ENCODE peak calls at places on chromosomes 16 and 17, in ten cellular contexts. M is IMR-90, D is WERI-Rb-1, H is H9, B is heart right ventricle, O is OCI-LY7, W is B cell, U is sigmoid colon, S is lower leg skin, X is nephron progenitor cell. I is an unnamed sample.

GRCh38 chr17:80855968-80856862 is 135.4 kb upstream of the CHMP6 start:
- DNase-seq in M (peak), D (no peak), H (no peak), B (peak), O (no peak), W (no peak), U (peak), S (no peak), X (no peak), I (no peak)

GRCh38 chr17:16622540-16623277 is 30.9 kb downstream of the ZNF624 start:
- DNase-seq in M (no peak), D (no peak), H (no peak), B (no peak), O (no peak), W (no peak), U (no peak), S (no peak), X (no peak), I (no peak)

GRCh38 chr17:39611441-39612112 is 3.9 kb upstream of the NEUROD2 start:
- DNase-seq in M (no peak), D (no peak), H (no peak), B (no peak), O (no peak), W (no peak), U (no peak), S (no peak), X (no peak), I (no peak)

GRCh38 chr16:27920391-27920891 is 143.1 kb downstream of the GSG1L start:
- DNase-seq in M (no peak), D (peak), H (peak), B (no peak), O (no peak), W (no peak), U (no peak), S (no peak), X (peak), I (no peak)

GRCh38 chr17:40355123-40355803 is 9.3 kb downstream of the GJD3 start:
- DNase-seq in M (peak), D (peak), H (peak), B (peak), O (peak), W (peak), U (peak), S (no peak), X (peak), I (peak)

GRCh38 chr16:69717066-69717465 is 9.3 kb downstream of the NQO1 start:
- DNase-seq in M (no peak), D (no peak), H (no peak), B (no peak), O (no peak), W (no peak), U (no peak), S (peak), X (no peak), I (no peak)

GRCh38 chr17:4266550-4266949 is 2.8 kb upstream of the ANKFY1 start:
- DNase-seq in M (no peak), D (no peak), H (no peak), B (no peak), O (no peak), W (no peak), U (no peak), S (no peak), X (no peak), I (no peak)

GRCh38 chr16:85929259-85929704 is 30.3 kb downstream of the IRF8 start:
- DNase-seq in M (no peak), D (no peak), H (no peak), B (no peak), O (no peak), W (no peak), U (no peak), S (no peak), X (no peak), I (no peak)

GRCh38 chr16:46808997-46809396 is 22.0 kb downstream of the C16orf87 start:
- DNase-seq in M (no peak), D (no peak), H (no peak), B (no peak), O (peak), W (no peak), U (no peak), S (no peak), X (no peak), I (no peak)

GRCh38 chr16:85301171-85301690 is 189.0 kb upstream of the CIBAR2 start:
- DNase-seq in M (no peak), D (no peak), H (no peak), B (no peak), O (no peak), W (no peak), U (no peak), S (no peak), X (no peak), I (no peak)

GRCh38 chr17:31722251-31723056 is 136.6 kb downstream of the COPRS start:
- DNase-seq in M (peak), D (no peak), H (no peak), B (peak), O (no peak), W (no peak), U (no peak), S (no peak), X (no peak), I (no peak)

GRCh38 chr17:6633263-6633662 is 7.2 kb downstream of the KIAA0753 start:
- DNase-seq in M (no peak), D (no peak), H (no peak), B (no peak), O (no peak), W (no peak), U (no peak), S (no peak), X (no peak), I (no peak)

GRCh38 chr16:17416461-17417221 is 54.1 kb downstream of the XYLT1 start:
- DNase-seq in M (peak), D (no peak), H (peak), B (no peak), O (peak), W (peak), U (no peak), S (no peak), X (peak), I (no peak)

GRCh38 chr17:13596241-13596941 is 5.3 kb downstream of the HS3ST3A1 start:
- DNase-seq in M (no peak), D (no peak), H (no peak), B (no peak), O (no peak), W (no peak), U (no peak), S (no peak), X (peak), I (no peak)

GRCh38 chr17:73610331-73610911 is 33.8 kb downstream of the SDK2 start:
- DNase-seq in M (no peak), D (no peak), H (peak), B (no peak), O (no peak), W (no peak), U (no peak), S (no peak), X (no peak), I (no peak)

GRCh38 chr17:40522250-40522960 is 21.0 kb upstream of the TNS4 start:
- DNase-seq in M (peak), D (no peak), H (no peak), B (no peak), O (no peak), W (no peak), U (peak), S (peak), X (no peak), I (no peak)

GRCh38 chr17:47254403-47254943 is 846 bp downstream of the ITGB3 start:
- DNase-seq in M (no peak), D (no peak), H (peak), B (no peak), O (no peak), W (no peak), U (peak), S (no peak), X (no peak), I (no peak)

GRCh38 chr17:47251421-47251940 is 2.1 kb upstream of the ITGB3 start:
- DNase-seq in M (no peak), D (no peak), H (no peak), B (no peak), O (no peak), W (no peak), U (no peak), S (no peak), X (no peak), I (no peak)

GRCh38 chr17:47252766-47253512 is 688 bp upstream of the ITGB3 start:
- DNase-seq in M (no peak), D (no peak), H (no peak), B (no peak), O (peak), W (no peak), U (no peak), S (no peak), X (no peak), I (no peak)

GRCh38 chr17:47252209-47252608 is 1.4 kb upstream of the ITGB3 start:
- DNase-seq in M (no peak), D (no peak), H (no peak), B (no peak), O (no peak), W (no peak), U (no peak), S (no peak), X (no peak), I (no peak)

GRCh38 chr17:47253541-47254402 is at the start of gene ITGB3:
- DNase-seq in M (peak), D (peak), H (peak), B (peak), O (peak), W (peak), U (peak), S (peak), X (peak), I (peak)
- TF ChIP-seq CTCF in M (peak), D (peak), H (peak), B (peak), O (peak), W (peak), U (no peak), S (no peak), X (no peak), I (peak)

GRCh38 chr17:28715217-28715616 is 2.5 kb downstream of the RAB34 start:
- DNase-seq in M (no peak), D (no peak), H (no peak), B (no peak), O (no peak), W (no peak), U (no peak), S (no peak), X (no peak), I (no peak)

GRCh38 chr17:28712705-28713415 is 1.2 kb upstream of the PROCA1 start:
- DNase-seq in M (no peak), D (no peak), H (no peak), B (no peak), O (no peak), W (no peak), U (no peak), S (no peak), X (no peak), I (no peak)

GRCh38 chr17:28711723-28712036 is at the start of gene PROCA1:
- DNase-seq in M (no peak), D (no peak), H (no peak), B (no peak), O (no peak), W (peak), U (no peak), S (no peak), X (no peak), I (peak)

GRCh38 chr17:28712037-28712704 is 483 bp upstream of the PROCA1 start:
- DNase-seq in M (no peak), D (no peak), H (peak), B (peak), O (peak), W (peak), U (no peak), S (peak), X (peak), I (no peak)

GRCh38 chr17:28714281-28714680 is 2.6 kb upstream of the PROCA1 start:
- DNase-seq in M (no peak), D (no peak), H (peak), B (no peak), O (no peak), W (no peak), U (no peak), S (no peak), X (no peak), I (no peak)
- TF ChIP-seq CTCF in M (peak), D (peak), H (no peak), B (no peak), O (no peak), W (no peak), U (no peak), S (no peak), X (no peak), I (no peak)

DNA sequence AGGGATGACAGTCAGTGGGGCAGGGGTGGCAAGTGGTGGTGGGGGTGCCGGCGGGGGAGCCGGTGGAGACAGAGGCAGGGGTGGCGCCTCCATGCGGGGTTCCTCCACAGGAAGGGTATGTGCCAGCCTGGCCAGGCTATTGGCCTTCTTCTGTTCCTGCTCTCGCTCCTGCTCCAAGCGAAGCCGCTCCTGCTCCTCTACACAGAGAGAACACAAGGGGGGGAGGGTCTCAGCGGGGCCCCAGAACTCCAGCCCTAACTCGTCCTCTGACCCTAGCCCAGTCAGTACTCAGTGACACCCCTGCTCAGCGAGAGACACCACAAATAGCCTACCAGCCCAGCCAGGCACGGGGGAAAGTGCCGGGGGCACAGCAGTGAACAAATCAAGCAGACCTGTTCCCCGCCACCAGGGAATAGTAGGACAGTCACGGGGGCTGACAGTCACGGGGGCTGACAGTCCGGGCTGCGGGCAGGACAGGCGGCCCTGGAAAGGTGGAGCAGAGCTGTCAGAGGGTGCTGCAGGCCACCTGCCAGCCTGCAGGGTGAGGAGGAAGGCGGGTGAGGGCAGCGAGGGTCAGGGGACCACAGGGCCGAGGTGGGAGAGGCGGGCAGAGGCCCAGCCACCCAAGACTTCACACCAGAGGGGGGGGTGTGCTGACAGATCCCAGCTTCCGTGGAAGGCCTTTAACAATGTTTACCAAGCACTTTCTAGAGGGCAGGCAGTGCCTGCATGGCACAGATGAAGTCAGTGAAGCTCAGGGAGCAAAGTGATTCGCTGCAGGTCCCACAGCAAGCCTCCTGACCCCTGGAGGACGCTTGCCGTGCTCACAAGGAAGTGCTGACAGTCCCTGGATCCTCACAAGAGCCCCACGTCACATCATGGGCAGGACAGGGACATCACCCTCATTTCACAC is 5.3 kb downstream of the MNT start:
- DNase-seq in M (peak), D (no peak), H (peak), B (no peak), O (no peak), W (no peak), U (peak), S (no peak), X (no peak), I (no peak)
- TF ChIP-seq CTCF in M (peak), D (peak), H (no peak), B (no peak), O (no peak), W (no peak), U (no peak), S (no peak), X (no peak), I (no peak)

DNA sequence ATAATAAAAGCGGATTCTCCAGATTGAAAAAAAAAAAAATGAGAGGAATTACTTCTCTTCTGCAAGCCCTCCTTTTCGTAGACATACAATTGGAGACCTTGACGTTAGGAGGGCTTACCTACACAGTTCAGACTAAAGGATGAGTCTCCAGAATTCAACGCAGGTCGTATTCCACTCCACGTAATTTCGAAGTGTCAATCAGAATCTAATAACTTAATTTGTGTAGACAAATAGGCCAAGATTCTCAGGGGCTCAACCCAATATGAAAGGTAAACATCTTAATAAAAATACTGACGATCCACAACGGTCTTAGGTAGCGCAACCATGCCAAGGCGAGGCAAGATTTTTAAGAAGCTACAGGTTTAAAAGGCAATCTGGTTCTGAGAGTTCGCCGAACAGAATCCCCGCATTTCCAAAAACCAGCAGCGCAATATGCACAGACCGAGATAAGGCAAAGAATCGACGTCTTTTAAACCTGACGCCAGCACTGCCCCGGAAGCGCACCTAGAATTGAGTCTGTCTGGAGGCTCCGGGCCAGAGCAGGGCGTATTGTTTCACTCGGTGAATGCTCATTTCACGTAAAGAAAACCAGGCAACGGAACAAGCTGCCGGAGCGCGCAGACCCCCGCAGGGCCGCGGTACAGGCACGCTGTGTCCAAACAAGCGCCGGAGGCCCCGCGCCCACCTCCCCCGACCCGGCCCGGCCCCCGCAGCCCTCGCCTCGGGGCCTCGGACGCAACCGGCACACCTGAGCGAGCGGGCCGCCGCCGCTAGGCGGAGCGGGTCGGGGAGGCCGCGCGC is 623 bp downstream of the MBTPS1 start:
- DNase-seq in M (peak), D (no peak), H (no peak), B (peak), O (peak), W (no peak), U (no peak), S (peak), X (no peak), I (no peak)
- TF ChIP-seq CTCF in M (peak), D (peak), H (peak), B (no peak), O (peak), W (peak), U (no peak), S (no peak), X (peak), I (peak)

GRCh38 chr17:57552114-57552601 is 192.9 kb downstream of the CCDC182 start:
- DNase-seq in M (no peak), D (peak), H (peak), B (peak), O (peak), W (peak), U (no peak), S (no peak), X (peak), I (no peak)
- TF ChIP-seq CTCF in M (peak), D (peak), H (peak), B (peak), O (peak), W (peak), U (no peak), S (no peak), X (peak), I (peak)

DNA sequence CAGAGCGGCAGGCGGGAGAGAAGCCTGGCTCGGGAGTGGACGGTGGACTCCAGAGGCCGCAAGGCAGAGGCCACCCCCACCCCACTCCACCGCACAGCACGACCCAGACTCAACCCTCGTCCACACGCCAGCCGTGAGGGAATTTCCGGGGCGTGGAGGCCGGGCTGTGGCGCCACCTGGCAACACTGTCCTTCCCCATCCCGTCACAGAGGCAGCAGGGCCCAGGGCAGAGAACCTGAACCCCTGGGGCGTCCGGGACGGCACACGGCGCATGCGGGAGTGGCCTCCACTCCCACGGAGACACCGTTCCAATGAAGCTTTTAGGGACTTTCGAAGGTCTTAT is 23.5 kb downstream of the GNPTG start:
- DNase-seq in M (no peak), D (no peak), H (no peak), B (no peak), O (no peak), W (no peak), U (no peak), S (no peak), X (no peak), I (no peak)
- TF ChIP-seq CTCF in M (no peak), D (no peak), H (no peak), B (no peak), O (no peak), W (no peak), U (no peak), S (no peak), X (no peak), I (no peak)

GRCh38 chr16:8885674-8886592 is 3.8 kb downstream of the LITAFD start:
- DNase-seq in M (peak), D (peak), H (no peak), B (no peak), O (no peak), W (no peak), U (no peak), S (no peak), X (no peak), I (no peak)
- TF ChIP-seq CTCF in M (peak), D (no peak), H (peak), B (no peak), O (no peak), W (no peak), U (no peak), S (no peak), X (no peak), I (peak)

GRCh38 chr16:11386791-11387546 is 41.7 kb downstream of the RMI2 start:
- DNase-seq in M (no peak), D (peak), H (peak), B (no peak), O (peak), W (peak), U (no peak), S (peak), X (peak), I (no peak)
- TF ChIP-seq CTCF in M (peak), D (peak), H (peak), B (peak), O (peak), W (no peak), U (no peak), S (no peak), X (peak), I (peak)

GRCh38 chr17:10879110-10879509 is 41.2 kb upstream of the PIRT start:
- DNase-seq in M (no peak), D (peak), H (peak), B (no peak), O (peak), W (no peak), U (no peak), S (no peak), X (peak), I (no peak)
- TF ChIP-seq CTCF in M (no peak), D (peak), H (peak), B (peak), O (peak), W (no peak), U (no peak), S (no peak), X (peak), I (peak)

GRCh38 chr17:63991611-63992010 is 6.5 kb upstream of the PRR29 start:
- DNase-seq in M (no peak), D (no peak), H (no peak), B (no peak), O (no peak), W (no peak), U (no peak), S (no peak), X (no peak), I (no peak)

GRCh38 chr17:63996430-63997182 is 1.5 kb upstream of the PRR29 start:
- DNase-seq in M (no peak), D (no peak), H (peak), B (no peak), O (no peak), W (no peak), U (peak), S (peak), X (no peak), I (no peak)

GRCh38 chr17:63989622-63990345 is 8.4 kb upstream of the PRR29 start:
- DNase-seq in M (no peak), D (no peak), H (peak), B (no peak), O (no peak), W (no peak), U (no peak), S (no peak), X (no peak), I (no peak)

GRCh38 chr17:63995626-63996025 is 2.5 kb upstream of the PRR29 start:
- DNase-seq in M (no peak), D (no peak), H (peak), B (no peak), O (no peak), W (no peak), U (peak), S (peak), X (no peak), I (no peak)

GRCh38 chr17:63993368-63993990 is 4.7 kb upstream of the PRR29 start:
- DNase-seq in M (no peak), D (no peak), H (peak), B (no peak), O (peak), W (peak), U (peak), S (peak), X (no peak), I (no peak)
- TF ChIP-seq CTCF in M (no peak), D (no peak), H (no peak), B (no peak), O (no peak), W (no peak), U (no peak), S (no peak), X (no peak), I (no peak)